ENCODE peak calls at places on chromosomes 6 and 20, in four cellular contexts. One of them, this sample, is unnamed.
A peak's percentile ranks its signal among the peaks of the same experiment; 100 is the strongest.

GRCh38 chr6:128464790-128465189 is 55.6 kb downstream of the PTPRK start:
- DNase-seq in H9: no peak
- DNase-seq in IMR-90: no peak
- DNase-seq in mesendoderm: no peak
- DNase-seq in this sample: no peak

GRCh38 chr6:45327956-45328522 is at the start of gene RUNX2:
- DNase-seq in H9: peak; percentile 29
- DNase-seq in IMR-90: peak; percentile 87
- DNase-seq in mesendoderm: peak; percentile 33
- DNase-seq in this sample: no peak

GRCh38 chr6:7590918-7591302 is 912 bp downstream of the SNRNP48 start:
- DNase-seq in IMR-90: peak; percentile 23
- DNase-seq in H9: no peak
- DNase-seq in mesendoderm: peak; percentile 3
- DNase-seq in this sample: no peak

GRCh38 chr6:66032626-66033025 is 325.6 kb upstream of the EYS start:
- DNase-seq in H9: no peak
- DNase-seq in mesendoderm: no peak
- DNase-seq in IMR-90: no peak
- DNase-seq in this sample: no peak

GRCh38 chr20:25453035-25453810 is 45.8 kb downstream of the GINS1 start:
- DNase-seq in H9: peak; percentile 25
- DNase-seq in mesendoderm: no peak
- DNase-seq in IMR-90: peak; percentile 43
- DNase-seq in this sample: no peak

GRCh38 chr20:59625214-59625922 is 21.0 kb downstream of the PHACTR3 start:
- DNase-seq in H9: no peak
- DNase-seq in mesendoderm: no peak
- DNase-seq in IMR-90: no peak
- DNase-seq in this sample: no peak

GRCh38 chr6:96923871-96924493 is 546 bp upstream of the KLHL32 start:
- DNase-seq in IMR-90: no peak
- DNase-seq in mesendoderm: no peak
- DNase-seq in H9: no peak
- DNase-seq in this sample: peak; percentile 38

GRCh38 chr6:124260337-124260736 is 456.7 kb downstream of the NKAIN2 start:
- DNase-seq in IMR-90: no peak
- DNase-seq in H9: no peak
- DNase-seq in mesendoderm: peak; percentile 36
- DNase-seq in this sample: no peak

GRCh38 chr6:144064402-144064830 is 31.0 kb downstream of the SF3B5 start:
- DNase-seq in mesendoderm: peak; percentile 12
- DNase-seq in H9: peak; percentile 45
- DNase-seq in IMR-90: no peak
- DNase-seq in this sample: no peak

GRCh38 chr6:41939848-41940758 is 1.5 kb downstream of the CCND3 start:
- DNase-seq in mesendoderm: peak; percentile 59
- DNase-seq in H9: peak; percentile 54
- DNase-seq in IMR-90: peak; percentile 34
- DNase-seq in this sample: peak; percentile 63

GRCh38 chr6:119533603-119534279 is 184.2 kb upstream of the MAN1A1 start:
- DNase-seq in IMR-90: peak; percentile 82
- DNase-seq in mesendoderm: no peak
- DNase-seq in H9: no peak
- DNase-seq in this sample: no peak

GRCh38 chr6:25041676-25042598 is 106.2 kb upstream of the RIPOR2 start:
- DNase-seq in H9: no peak
- DNase-seq in mesendoderm: no peak
- DNase-seq in IMR-90: no peak
- DNase-seq in this sample: no peak

GRCh38 chr20:37902504-37903313 is at the start of gene VSTM2L:
- DNase-seq in H9: peak; percentile 36
- DNase-seq in IMR-90: peak; percentile 47
- DNase-seq in mesendoderm: peak; percentile 56
- DNase-seq in this sample: no peak

GRCh38 chr6:74551896-74552295 is 654.0 kb downstream of the COL12A1 start:
- DNase-seq in H9: no peak
- DNase-seq in mesendoderm: no peak
- DNase-seq in IMR-90: peak; percentile 71
- DNase-seq in this sample: no peak

GRCh38 chr6:143368426-143368825 is 82.1 kb downstream of the ADAT2 start:
- DNase-seq in mesendoderm: no peak
- DNase-seq in H9: no peak
- DNase-seq in IMR-90: peak; percentile 77
- DNase-seq in this sample: no peak

GRCh38 chr6:67393356-67393755 is 1241.7 kb upstream of the ADGRB3 start:
- DNase-seq in IMR-90: no peak
- DNase-seq in H9: no peak
- DNase-seq in mesendoderm: no peak
- DNase-seq in this sample: no peak

GRCh38 chr6:152859225-152859624 is 108.6 kb downstream of the VIP start:
- DNase-seq in mesendoderm: no peak
- DNase-seq in IMR-90: no peak
- DNase-seq in H9: no peak
- DNase-seq in this sample: no peak

GRCh38 chr6:81304486-81304885 is 448.0 kb downstream of the TENT5A start:
- DNase-seq in IMR-90: no peak
- DNase-seq in mesendoderm: no peak
- DNase-seq in H9: no peak
- DNase-seq in this sample: no peak

GRCh38 chr6:14661188-14661587 is 543.6 kb downstream of the CD83 start:
- DNase-seq in mesendoderm: no peak
- DNase-seq in IMR-90: peak; percentile 89
- DNase-seq in H9: no peak
- DNase-seq in this sample: no peak

GRCh38 chr6:32178547-32179440 is 589 bp downstream of the RNF5 start:
- DNase-seq in mesendoderm: no peak
- DNase-seq in H9: no peak
- DNase-seq in IMR-90: no peak
- DNase-seq in this sample: no peak

GRCh38 chr6:142331075-142331551 is 29.3 kb downstream of the ADGRG6 start:
- DNase-seq in mesendoderm: no peak
- DNase-seq in H9: no peak
- DNase-seq in IMR-90: peak; percentile 84
- DNase-seq in this sample: no peak

GRCh38 chr20:51651921-51652549 is 109.5 kb upstream of the NFATC2 start:
- DNase-seq in IMR-90: no peak
- DNase-seq in mesendoderm: no peak
- DNase-seq in H9: no peak
- DNase-seq in this sample: no peak

GRCh38 chr20:38116409-38117165 is 48.5 kb downstream of the TGM2 start:
- DNase-seq in mesendoderm: no peak
- DNase-seq in IMR-90: no peak
- DNase-seq in H9: no peak
- DNase-seq in this sample: no peak

GRCh38 chr20:19292254-19292653 is 79.8 kb downstream of the SLC24A3 start:
- DNase-seq in mesendoderm: no peak
- DNase-seq in H9: no peak
- DNase-seq in IMR-90: no peak
- DNase-seq in this sample: no peak

GRCh38 chr6:116136373-116136772 is 10.4 kb upstream of the COL10A1 start:
- DNase-seq in IMR-90: no peak
- DNase-seq in H9: no peak
- DNase-seq in mesendoderm: no peak
- DNase-seq in this sample: no peak

DNA sequence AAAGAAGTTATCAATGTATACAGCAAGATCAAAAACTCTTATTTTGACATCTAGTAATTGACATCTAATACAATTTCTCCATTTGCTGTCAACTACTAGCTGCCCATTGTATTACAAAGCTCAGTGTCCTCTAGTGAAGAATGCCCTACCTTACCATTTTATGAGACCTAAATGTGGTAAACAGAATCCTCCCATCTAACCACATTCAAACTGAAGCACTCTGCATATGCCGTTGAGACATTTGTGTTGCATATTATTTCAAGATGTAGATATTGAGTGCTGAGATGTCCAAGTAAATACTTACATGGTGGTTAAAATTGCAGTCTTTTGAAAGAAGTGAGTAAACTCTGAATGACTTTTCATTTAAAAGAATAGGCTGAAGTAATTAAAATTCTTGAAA is 602 bp upstream of the GLYATL3 start:
- DNase-seq in mesendoderm: no peak
- DNase-seq in IMR-90: no peak
- DNase-seq in H9: no peak
- DNase-seq in this sample: no peak
- H3K56ac ChIP-seq in mesendoderm: no peak overlapping the region
- H3K56ac ChIP-seq in IMR-90: no peak overlapping the region
- H3K56ac ChIP-seq in H9: no peak overlapping the region
- H3K56ac ChIP-seq in this sample: no peak overlapping the region

GRCh38 chr20:54000914-54001313 is 69.5 kb downstream of the BCAS1 start:
- DNase-seq in IMR-90: no peak
- DNase-seq in H9: no peak
- DNase-seq in mesendoderm: no peak
- DNase-seq in this sample: no peak
- H3K56ac ChIP-seq in IMR-90: no peak overlapping the region
- H3K56ac ChIP-seq in H9: no peak overlapping the region
- H3K56ac ChIP-seq in mesendoderm: no peak overlapping the region
- H3K56ac ChIP-seq in this sample: no peak overlapping the region

GRCh38 chr6:16544006-16544405 is 217.3 kb downstream of the ATXN1 start:
- DNase-seq in mesendoderm: peak; percentile 29
- DNase-seq in H9: no peak
- DNase-seq in IMR-90: peak; percentile 25
- DNase-seq in this sample: no peak
- H3K56ac ChIP-seq in mesendoderm: no peak overlapping the region
- H3K56ac ChIP-seq in H9: no peak overlapping the region
- H3K56ac ChIP-seq in IMR-90: no peak overlapping the region
- H3K56ac ChIP-seq in this sample: no peak overlapping the region

GRCh38 chr6:38413097-38413800 is 226.5 kb downstream of the BTBD9 start:
- DNase-seq in mesendoderm: no peak
- DNase-seq in IMR-90: no peak
- DNase-seq in H9: no peak
- DNase-seq in this sample: no peak

GRCh38 chr6:38420207-38420606 is 219.5 kb downstream of the BTBD9 start:
- DNase-seq in H9: no peak
- DNase-seq in mesendoderm: no peak
- DNase-seq in IMR-90: peak; percentile 50
- DNase-seq in this sample: no peak

GRCh38 chr6:38417521-38417920 is 222.2 kb downstream of the BTBD9 start:
- DNase-seq in H9: no peak
- DNase-seq in mesendoderm: peak; percentile 37
- DNase-seq in IMR-90: no peak
- DNase-seq in this sample: no peak

GRCh38 chr6:38415231-38416005 is 224.3 kb downstream of the BTBD9 start:
- DNase-seq in H9: no peak
- DNase-seq in mesendoderm: peak; percentile 64
- DNase-seq in IMR-90: peak; percentile 12
- DNase-seq in this sample: no peak
- H3K56ac ChIP-seq in H9: no peak overlapping the region
- H3K56ac ChIP-seq in mesendoderm: no peak overlapping the region
- H3K56ac ChIP-seq in IMR-90: no peak overlapping the region
- H3K56ac ChIP-seq in this sample: no peak overlapping the region

GRCh38 chr6:168999392-168999791 is 254.3 kb downstream of the THBS2 start:
- DNase-seq in mesendoderm: no peak
- DNase-seq in H9: no peak
- DNase-seq in IMR-90: no peak
- DNase-seq in this sample: no peak

GRCh38 chr6:169000022-169000421 is 253.6 kb downstream of the THBS2 start:
- DNase-seq in H9: no peak
- DNase-seq in mesendoderm: no peak
- DNase-seq in IMR-90: no peak
- DNase-seq in this sample: no peak

GRCh38 chr6:169008641-169009040 is 245.0 kb downstream of the THBS2 start:
- DNase-seq in IMR-90: no peak
- DNase-seq in mesendoderm: peak; percentile 68
- DNase-seq in H9: no peak
- DNase-seq in this sample: no peak

GRCh38 chr6:169009658-169010057 is 244.0 kb downstream of the THBS2 start:
- DNase-seq in H9: no peak
- DNase-seq in mesendoderm: no peak
- DNase-seq in IMR-90: no peak
- DNase-seq in this sample: no peak

GRCh38 chr6:169005141-169005540 is 248.5 kb downstream of the THBS2 start:
- DNase-seq in IMR-90: no peak
- DNase-seq in mesendoderm: no peak
- DNase-seq in H9: no peak
- DNase-seq in this sample: no peak
- H3K56ac ChIP-seq in IMR-90: no peak overlapping the region
- H3K56ac ChIP-seq in mesendoderm: no peak overlapping the region
- H3K56ac ChIP-seq in H9: no peak overlapping the region
- H3K56ac ChIP-seq in this sample: no peak overlapping the region

This sample was measured in H1.